ENCODE peak calls at places on chromosomes 4 and X, in nine cellular contexts. Y is right lobe of liver; T is cardiac muscle cell; K is K562; N is pancreas; E is ovary; S is CD8-positive, alpha-beta T cell; P is AG04449; B is fibroblast of villous mesenchyme. X is an unnamed sample.

GRCh38 chrX:31212856-31213748 is 141.3 kb upstream of the FTHL17 start:
- DNase-seq in Y (no peak), T (no peak), K (no peak), N (no peak), E (no peak), S (no peak), P (no peak), B (peak; percentile 23), X (no peak)

GRCh38 chrX:105460366-105460765 is 239.9 kb upstream of the TEX13A start:
- DNase-seq in Y (no peak), T (peak; percentile 78), K (no peak), N (no peak), E (no peak), S (no peak), P (no peak), B (peak; percentile 43), X (no peak)

GRCh38 chrX:149504226-149504914 is 736 bp downstream of the IDS start:
- DNase-seq in Y (no peak), T (no peak), K (peak; percentile 53), N (no peak), E (no peak), S (peak; percentile 77), P (no peak), B (no peak), X (no peak)

GRCh38 chrX:66015152-66015827 is 24.6 kb downstream of the VSIG4 start:
- DNase-seq in Y (no peak), T (peak; percentile 18), K (peak; percentile 35), N (no peak), E (no peak), S (no peak), P (no peak), B (no peak), X (peak; percentile 74)

GRCh38 chr4:125392683-125393082 is 77.9 kb downstream of the FAT4 start:
- DNase-seq in Y (no peak), T (no peak), K (no peak), N (no peak), E (no peak), S (no peak), P (no peak), B (no peak), X (no peak)

GRCh38 chr4:24917076-24917856 is 4.4 kb upstream of the CCDC149 start:
- DNase-seq in Y (no peak), T (no peak), K (no peak), N (no peak), E (no peak), S (no peak), P (no peak), B (no peak), X (no peak)

GRCh38 chrX:135484636-135485289 is 35.7 kb upstream of the INTS6L start:
- DNase-seq in Y (no peak), T (peak; percentile 79), K (peak; percentile 18), N (no peak), E (no peak), S (peak; percentile 24), P (peak; percentile 3), B (peak; percentile 62), X (peak; percentile 21)

GRCh38 chrX:38052096-38052495 is 45.7 kb downstream of the SYTL5 start:
- DNase-seq in Y (no peak), T (peak; percentile 74), K (no peak), N (no peak), E (no peak), S (no peak), P (peak; percentile 44), B (peak; percentile 80), X (no peak)

GRCh38 chrX:18026171-18026570 is 165.1 kb upstream of the RAI2 start:
- DNase-seq in Y (no peak), T (no peak), K (no peak), N (no peak), E (no peak), S (no peak), P (no peak), B (no peak), X (no peak)

GRCh38 chrX:31038585-31039326 is 33.1 kb downstream of the FTHL17 start:
- DNase-seq in Y (no peak), T (peak; percentile 72), K (peak; percentile 9), N (no peak), E (peak; percentile 18), S (no peak), P (no peak), B (peak; percentile 54), X (no peak)

GRCh38 chr4:73523126-73523525 is 41.6 kb downstream of the AFM start:
- DNase-seq in Y (no peak), T (no peak), K (no peak), N (no peak), E (no peak), S (no peak), P (no peak), B (no peak), X (no peak)

GRCh38 chr4:44662623-44663006 is 11.2 kb upstream of the YIPF7 start:
- DNase-seq in Y (no peak), T (no peak), K (no peak), N (no peak), E (no peak), S (no peak), P (no peak), B (no peak), X (no peak)

GRCh38 chrX:155864655-155865054 is 16.5 kb upstream of the VAMP7 start:
- DNase-seq in Y (no peak), T (peak; percentile 6), K (no peak), N (no peak), E (no peak), S (no peak), P (no peak), B (no peak), X (no peak)
- TF ChIP-seq CTCF in Y (peak; percentile 20), T (peak; percentile 3), K (no peak), N (no peak), E (no peak), S (no peak), P (peak; percentile 1), B (peak; percentile 39), X (no peak)

GRCh38 chr4:108146346-108146745 is 22.4 kb downstream of the LEF1 start:
- DNase-seq in Y (no peak), T (no peak), K (no peak), N (no peak), E (no peak), S (no peak), P (no peak), B (no peak), X (no peak)
- H3K4me3 ChIP-seq in Y (no peak overlapping the region), T (no peak overlapping the region), K (no peak overlapping the region), N (no peak overlapping the region), E (no peak overlapping the region), S (no peak overlapping the region), P (no peak overlapping the region), B (no peak overlapping the region), X (no peak overlapping the region)

GRCh38 chr4:177638871-177639270 is 196.6 kb upstream of the AGA start:
- DNase-seq in Y (no peak), T (no peak), K (no peak), N (no peak), E (no peak), S (no peak), P (no peak), B (no peak), X (no peak)
- TF ChIP-seq CTCF in Y (no peak), T (no peak), K (no peak), N (no peak), E (no peak), S (no peak), P (no peak), B (no peak), X (no peak)

GRCh38 chrX:154372612-154373022 is 1.8 kb downstream of the FLNA start:
- DNase-seq in Y (no peak), T (no peak), K (no peak), N (no peak), E (no peak), S (no peak), P (no peak), B (peak; percentile 47), X (no peak)
- H3K4me3 ChIP-seq in Y (no peak overlapping the region), T (no peak overlapping the region), K (no peak overlapping the region), N (no peak overlapping the region), E (peak overlapping the region; percentile 55), S (no peak overlapping the region), P (peak overlapping the region; percentile 83), B (peak overlapping the region; percentile 48), X (no peak overlapping the region)

DNA sequence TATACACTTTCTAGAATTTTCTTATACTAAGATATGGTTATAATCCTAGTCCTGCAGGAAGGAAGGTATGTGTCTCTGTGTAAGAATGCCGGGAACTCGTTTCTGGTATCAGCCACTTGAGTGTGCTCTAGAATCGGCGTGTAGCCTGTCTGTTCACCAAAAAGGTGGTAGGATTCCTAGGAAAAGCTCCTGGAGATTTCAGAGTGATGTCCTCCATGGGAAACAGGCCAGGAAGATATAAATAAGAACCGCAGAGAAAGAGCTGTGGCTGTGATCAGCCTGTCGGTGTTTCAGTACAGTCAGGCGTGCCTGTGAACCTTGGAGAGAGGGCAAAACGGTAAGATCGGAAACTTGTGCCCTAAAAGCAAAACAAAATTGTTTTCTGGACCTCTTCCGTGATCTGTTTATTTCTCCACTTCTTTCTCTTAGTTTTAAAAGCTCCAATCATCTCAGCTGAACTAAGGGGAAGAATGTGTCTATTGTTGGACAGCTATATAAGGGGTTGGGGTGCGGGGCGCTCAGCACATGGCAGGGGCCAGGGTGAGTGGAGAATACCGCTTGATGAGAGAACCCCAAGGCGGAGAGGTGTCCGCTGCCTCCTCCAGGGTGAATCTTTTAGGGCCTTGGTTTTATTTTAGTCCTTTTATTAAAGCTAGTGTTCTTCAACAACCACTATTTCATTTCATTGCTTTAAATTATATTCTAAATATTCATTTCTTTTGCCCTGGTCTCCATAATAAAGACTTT is 303.8 kb upstream of the TENM3 start:
- DNase-seq in Y (no peak), T (peak; percentile 25), K (no peak), N (no peak), E (no peak), S (no peak), P (no peak), B (peak; percentile 16), X (no peak)
- TF ChIP-seq CTCF in Y (no peak), T (peak; percentile 7), K (no peak), N (no peak), E (no peak), S (no peak), P (no peak), B (no peak), X (no peak)

GRCh38 chrX:137194164-137194563 is 160.4 kb upstream of the GPR101 start:
- DNase-seq in Y (peak; percentile 36), T (peak; percentile 6), K (peak; percentile 5), N (no peak), E (peak; percentile 7), S (no peak), P (no peak), B (peak; percentile 3), X (no peak)

GRCh38 chrX:137198040-137198439 is 164.2 kb upstream of the GPR101 start:
- DNase-seq in Y (no peak), T (no peak), K (no peak), N (no peak), E (no peak), S (no peak), P (no peak), B (no peak), X (no peak)

GRCh38 chrX:137195991-137196390 is 162.2 kb upstream of the GPR101 start:
- DNase-seq in Y (no peak), T (peak; percentile 0), K (no peak), N (no peak), E (no peak), S (no peak), P (no peak), B (no peak), X (no peak)

DNA sequence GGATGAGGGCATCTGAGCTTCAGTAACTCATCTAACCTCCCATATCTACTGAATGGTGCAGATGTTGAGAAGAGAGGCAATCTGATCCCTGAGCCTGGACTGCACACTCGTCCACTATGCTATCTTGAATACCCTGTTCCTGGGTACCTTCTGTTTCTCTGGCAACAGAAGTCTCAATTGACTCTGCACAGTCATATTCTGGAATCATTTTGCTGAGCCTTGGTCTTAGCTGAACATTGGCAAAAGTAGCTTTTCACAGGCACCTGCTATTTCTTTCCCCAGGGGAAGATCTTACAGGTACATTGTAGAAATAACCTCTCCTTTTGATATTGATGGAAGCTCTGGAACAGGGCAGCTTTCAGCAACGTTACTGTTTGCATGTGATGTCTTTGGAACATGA is 161.5 kb upstream of the GPR101 start:
- DNase-seq in Y (no peak), T (no peak), K (no peak), N (no peak), E (no peak), S (no peak), P (no peak), B (no peak), X (no peak)
- H3K4me3 ChIP-seq in Y (no peak overlapping the region), T (no peak overlapping the region), K (no peak overlapping the region), N (no peak overlapping the region), E (no peak overlapping the region), S (no peak overlapping the region), P (no peak overlapping the region), B (no peak overlapping the region), X (no peak overlapping the region)